ENCODE peak calls at places on chromosome 15, in ten cellular contexts. One of them, this sample, is unnamed. For H3K36me3 and H3K27me3, the result is how much of the 10 kb centered on the place peaks cover.

GRCh38 chr15:72358532-72359180 is 17.2 kb downstream of the HEXA start:
- DNase-seq in PC-3: peak
- DNase-seq in osteoblast: peak
- DNase-seq in CD8-positive, alpha-beta memory T cell: no peak
- DNase-seq in thyroid gland: peak
- DNase-seq in body of pancreas: peak
- DNase-seq in mammary epithelial cell: peak
- DNase-seq in aorta: peak
- DNase-seq in endothelial cell of umbilical vein: peak
- DNase-seq in astrocyte: peak
- DNase-seq in this sample: no peak

GRCh38 chr15:64589435-64590084 is 129.2 kb downstream of the ZNF609 start:
- DNase-seq in body of pancreas: no peak
- DNase-seq in astrocyte: no peak
- DNase-seq in thyroid gland: no peak
- DNase-seq in PC-3: no peak
- DNase-seq in CD8-positive, alpha-beta memory T cell: no peak
- DNase-seq in endothelial cell of umbilical vein: no peak
- DNase-seq in mammary epithelial cell: no peak
- DNase-seq in aorta: no peak
- DNase-seq in osteoblast: no peak
- DNase-seq in this sample: no peak

GRCh38 chr15:37900286-37901221 is 33.9 kb upstream of the TMCO5A start:
- DNase-seq in CD8-positive, alpha-beta memory T cell: no peak
- DNase-seq in thyroid gland: no peak
- DNase-seq in endothelial cell of umbilical vein: peak
- DNase-seq in PC-3: peak
- DNase-seq in body of pancreas: no peak
- DNase-seq in aorta: no peak
- DNase-seq in astrocyte: peak
- DNase-seq in mammary epithelial cell: peak
- DNase-seq in osteoblast: peak
- DNase-seq in this sample: no peak

GRCh38 chr15:64842986-64843561 is 1.4 kb downstream of the PLEKHO2 start:
- DNase-seq in CD8-positive, alpha-beta memory T cell: no peak
- DNase-seq in PC-3: peak
- DNase-seq in thyroid gland: peak
- DNase-seq in astrocyte: no peak
- DNase-seq in mammary epithelial cell: no peak
- DNase-seq in body of pancreas: peak
- DNase-seq in endothelial cell of umbilical vein: peak
- DNase-seq in aorta: peak
- DNase-seq in osteoblast: peak
- DNase-seq in this sample: peak

GRCh38 chr15:74545061-74545460 is 4.0 kb downstream of the ARID3B start:
- DNase-seq in aorta: no peak
- DNase-seq in osteoblast: no peak
- DNase-seq in CD8-positive, alpha-beta memory T cell: no peak
- DNase-seq in thyroid gland: no peak
- DNase-seq in mammary epithelial cell: no peak
- DNase-seq in PC-3: no peak
- DNase-seq in astrocyte: no peak
- DNase-seq in endothelial cell of umbilical vein: no peak
- DNase-seq in body of pancreas: no peak
- DNase-seq in this sample: no peak

GRCh38 chr15:79458491-79458890 is 26.4 kb downstream of the MINAR1 start:
- DNase-seq in PC-3: no peak
- DNase-seq in CD8-positive, alpha-beta memory T cell: no peak
- DNase-seq in body of pancreas: no peak
- DNase-seq in astrocyte: no peak
- DNase-seq in aorta: no peak
- DNase-seq in endothelial cell of umbilical vein: no peak
- DNase-seq in mammary epithelial cell: no peak
- DNase-seq in thyroid gland: no peak
- DNase-seq in osteoblast: no peak
- DNase-seq in this sample: no peak

GRCh38 chr15:80174017-80174746 is 21.4 kb downstream of the FAH start:
- DNase-seq in body of pancreas: no peak
- DNase-seq in mammary epithelial cell: peak
- DNase-seq in thyroid gland: no peak
- DNase-seq in aorta: peak
- DNase-seq in endothelial cell of umbilical vein: peak
- DNase-seq in CD8-positive, alpha-beta memory T cell: no peak
- DNase-seq in astrocyte: peak
- DNase-seq in osteoblast: peak
- DNase-seq in PC-3: peak
- DNase-seq in this sample: no peak

GRCh38 chr15:28080386-28080785 is 18.7 kb downstream of the OCA2 start:
- DNase-seq in aorta: no peak
- DNase-seq in mammary epithelial cell: no peak
- DNase-seq in endothelial cell of umbilical vein: no peak
- DNase-seq in PC-3: no peak
- DNase-seq in osteoblast: no peak
- DNase-seq in body of pancreas: no peak
- DNase-seq in thyroid gland: no peak
- DNase-seq in astrocyte: no peak
- DNase-seq in CD8-positive, alpha-beta memory T cell: no peak
- DNase-seq in this sample: peak

GRCh38 chr15:85778107-85778776 is 16.5 kb downstream of the KLHL25 start:
- DNase-seq in thyroid gland: no peak
- DNase-seq in endothelial cell of umbilical vein: no peak
- DNase-seq in osteoblast: peak
- DNase-seq in astrocyte: no peak
- DNase-seq in PC-3: no peak
- DNase-seq in CD8-positive, alpha-beta memory T cell: no peak
- DNase-seq in mammary epithelial cell: no peak
- DNase-seq in body of pancreas: no peak
- DNase-seq in aorta: no peak
- DNase-seq in this sample: no peak

GRCh38 chr15:68126415-68126814 is 72.3 kb downstream of the PIAS1 start:
- DNase-seq in body of pancreas: no peak
- DNase-seq in aorta: no peak
- DNase-seq in osteoblast: no peak
- DNase-seq in PC-3: no peak
- DNase-seq in thyroid gland: peak
- DNase-seq in endothelial cell of umbilical vein: no peak
- DNase-seq in mammary epithelial cell: peak
- DNase-seq in CD8-positive, alpha-beta memory T cell: no peak
- DNase-seq in astrocyte: no peak
- DNase-seq in this sample: no peak

GRCh38 chr15:63501256-63502089 is 2.9 kb upstream of the USP3 start:
- DNase-seq in osteoblast: peak
- DNase-seq in endothelial cell of umbilical vein: peak
- DNase-seq in aorta: peak
- DNase-seq in thyroid gland: peak
- DNase-seq in CD8-positive, alpha-beta memory T cell: peak
- DNase-seq in PC-3: peak
- DNase-seq in mammary epithelial cell: peak
- DNase-seq in astrocyte: peak
- DNase-seq in body of pancreas: peak
- DNase-seq in this sample: peak

GRCh38 chr15:35047528-35047927 is 37.6 kb downstream of the NANOGP8 start:
- DNase-seq in body of pancreas: no peak
- DNase-seq in mammary epithelial cell: no peak
- DNase-seq in osteoblast: no peak
- DNase-seq in aorta: no peak
- DNase-seq in thyroid gland: no peak
- DNase-seq in CD8-positive, alpha-beta memory T cell: no peak
- DNase-seq in endothelial cell of umbilical vein: no peak
- DNase-seq in PC-3: no peak
- DNase-seq in astrocyte: no peak
- DNase-seq in this sample: no peak

GRCh38 chr15:25733856-25734679 is 129.1 kb downstream of the ATP10A start:
- DNase-seq in aorta: no peak
- DNase-seq in CD8-positive, alpha-beta memory T cell: no peak
- DNase-seq in astrocyte: no peak
- DNase-seq in osteoblast: peak
- DNase-seq in body of pancreas: no peak
- DNase-seq in thyroid gland: no peak
- DNase-seq in endothelial cell of umbilical vein: no peak
- DNase-seq in PC-3: no peak
- DNase-seq in mammary epithelial cell: no peak
- DNase-seq in this sample: peak

GRCh38 chr15:67117356-67117755 is 52.0 kb downstream of the SMAD3 start:
- DNase-seq in osteoblast: no peak
- DNase-seq in aorta: no peak
- DNase-seq in PC-3: no peak
- DNase-seq in body of pancreas: no peak
- DNase-seq in thyroid gland: no peak
- DNase-seq in endothelial cell of umbilical vein: no peak
- DNase-seq in astrocyte: peak
- DNase-seq in CD8-positive, alpha-beta memory T cell: no peak
- DNase-seq in mammary epithelial cell: no peak
- DNase-seq in this sample: no peak

GRCh38 chr15:57460208-57460816 is 84.0 kb downstream of the CGNL1 start:
- DNase-seq in aorta: no peak
- DNase-seq in osteoblast: no peak
- DNase-seq in thyroid gland: no peak
- DNase-seq in body of pancreas: no peak
- DNase-seq in mammary epithelial cell: no peak
- DNase-seq in endothelial cell of umbilical vein: no peak
- DNase-seq in CD8-positive, alpha-beta memory T cell: no peak
- DNase-seq in PC-3: no peak
- DNase-seq in astrocyte: no peak
- DNase-seq in this sample: no peak
- H3K36me3 ChIP-seq in aorta: under half
- H3K36me3 ChIP-seq in osteoblast: under half
- H3K36me3 ChIP-seq in thyroid gland: under half
- H3K36me3 ChIP-seq in body of pancreas: under half
- H3K36me3 ChIP-seq in mammary epithelial cell: under half
- H3K36me3 ChIP-seq in endothelial cell of umbilical vein: under half
- H3K36me3 ChIP-seq in CD8-positive, alpha-beta memory T cell: under half
- H3K36me3 ChIP-seq in PC-3: under half
- H3K36me3 ChIP-seq in astrocyte: under half
- H3K36me3 ChIP-seq in this sample: under half

GRCh38 chr15:91113036-91113435 is 13.0 kb downstream of the SV2B start:
- DNase-seq in PC-3: no peak
- DNase-seq in aorta: no peak
- DNase-seq in body of pancreas: no peak
- DNase-seq in mammary epithelial cell: peak
- DNase-seq in CD8-positive, alpha-beta memory T cell: no peak
- DNase-seq in astrocyte: no peak
- DNase-seq in endothelial cell of umbilical vein: no peak
- DNase-seq in thyroid gland: no peak
- DNase-seq in osteoblast: no peak
- DNase-seq in this sample: peak
- H3K27me3 ChIP-seq in PC-3: half or more
- H3K27me3 ChIP-seq in aorta: under half
- H3K27me3 ChIP-seq in body of pancreas: under half
- H3K27me3 ChIP-seq in mammary epithelial cell: under half
- H3K27me3 ChIP-seq in CD8-positive, alpha-beta memory T cell: under half
- H3K27me3 ChIP-seq in astrocyte: under half
- H3K27me3 ChIP-seq in endothelial cell of umbilical vein: under half
- H3K27me3 ChIP-seq in thyroid gland: under half
- H3K27me3 ChIP-seq in osteoblast: under half
- H3K27me3 ChIP-seq in this sample: under half

GRCh38 chr15:31934821-31935220 is 95.5 kb upstream of the CHRNA7 start:
- DNase-seq in astrocyte: peak
- DNase-seq in thyroid gland: no peak
- DNase-seq in endothelial cell of umbilical vein: no peak
- DNase-seq in osteoblast: no peak
- DNase-seq in aorta: no peak
- DNase-seq in PC-3: peak
- DNase-seq in mammary epithelial cell: no peak
- DNase-seq in CD8-positive, alpha-beta memory T cell: no peak
- DNase-seq in body of pancreas: no peak
- DNase-seq in this sample: no peak
- H3K4me3 ChIP-seq in astrocyte: no peak
- H3K4me3 ChIP-seq in thyroid gland: no peak
- H3K4me3 ChIP-seq in endothelial cell of umbilical vein: no peak
- H3K4me3 ChIP-seq in osteoblast: no peak
- H3K4me3 ChIP-seq in aorta: no peak
- H3K4me3 ChIP-seq in PC-3: no peak
- H3K4me3 ChIP-seq in mammary epithelial cell: no peak
- H3K4me3 ChIP-seq in CD8-positive, alpha-beta memory T cell: no peak
- H3K4me3 ChIP-seq in body of pancreas: no peak
- H3K4me3 ChIP-seq in this sample: no peak

DNA sequence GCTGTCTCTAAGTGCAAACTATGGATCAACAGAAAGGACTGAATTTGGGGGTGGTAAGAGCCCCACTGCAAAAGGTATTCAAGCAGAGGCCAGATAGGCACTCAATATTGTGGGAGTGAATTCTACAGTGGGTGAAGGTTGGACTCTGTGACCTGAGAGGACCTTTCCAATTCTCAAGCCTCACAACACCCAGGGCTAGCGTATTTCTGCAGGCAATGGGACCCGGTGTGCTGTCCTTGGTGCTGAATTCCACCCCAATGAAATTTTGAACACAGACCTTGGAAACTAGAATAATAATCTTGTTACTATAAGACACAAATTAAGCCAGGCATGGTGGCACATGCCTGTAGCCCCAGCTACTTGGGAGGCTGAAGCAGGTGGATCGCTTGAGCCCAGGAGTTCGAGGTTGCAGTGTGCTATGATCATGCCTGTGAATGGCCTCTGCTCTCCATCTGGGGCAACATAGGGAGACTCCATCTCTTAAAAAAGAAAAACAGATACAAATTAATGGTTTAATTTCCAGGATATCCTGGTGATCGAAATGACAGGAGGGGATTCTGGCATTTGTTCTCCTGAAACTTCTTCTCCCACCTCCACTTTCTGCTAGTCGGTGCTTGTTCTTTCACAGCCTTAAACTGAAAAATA is 135.4 kb downstream of the RAB11A start:
- DNase-seq in mammary epithelial cell: peak
- DNase-seq in astrocyte: peak
- DNase-seq in body of pancreas: peak
- DNase-seq in aorta: no peak
- DNase-seq in thyroid gland: peak
- DNase-seq in endothelial cell of umbilical vein: peak
- DNase-seq in osteoblast: no peak
- DNase-seq in PC-3: peak
- DNase-seq in CD8-positive, alpha-beta memory T cell: no peak
- DNase-seq in this sample: peak
- H3K36me3 ChIP-seq in mammary epithelial cell: under half
- H3K36me3 ChIP-seq in astrocyte: under half
- H3K36me3 ChIP-seq in body of pancreas: under half
- H3K36me3 ChIP-seq in aorta: under half
- H3K36me3 ChIP-seq in thyroid gland: under half
- H3K36me3 ChIP-seq in endothelial cell of umbilical vein: under half
- H3K36me3 ChIP-seq in osteoblast: under half
- H3K36me3 ChIP-seq in PC-3: under half
- H3K36me3 ChIP-seq in CD8-positive, alpha-beta memory T cell: under half
- H3K36me3 ChIP-seq in this sample: under half

DNA sequence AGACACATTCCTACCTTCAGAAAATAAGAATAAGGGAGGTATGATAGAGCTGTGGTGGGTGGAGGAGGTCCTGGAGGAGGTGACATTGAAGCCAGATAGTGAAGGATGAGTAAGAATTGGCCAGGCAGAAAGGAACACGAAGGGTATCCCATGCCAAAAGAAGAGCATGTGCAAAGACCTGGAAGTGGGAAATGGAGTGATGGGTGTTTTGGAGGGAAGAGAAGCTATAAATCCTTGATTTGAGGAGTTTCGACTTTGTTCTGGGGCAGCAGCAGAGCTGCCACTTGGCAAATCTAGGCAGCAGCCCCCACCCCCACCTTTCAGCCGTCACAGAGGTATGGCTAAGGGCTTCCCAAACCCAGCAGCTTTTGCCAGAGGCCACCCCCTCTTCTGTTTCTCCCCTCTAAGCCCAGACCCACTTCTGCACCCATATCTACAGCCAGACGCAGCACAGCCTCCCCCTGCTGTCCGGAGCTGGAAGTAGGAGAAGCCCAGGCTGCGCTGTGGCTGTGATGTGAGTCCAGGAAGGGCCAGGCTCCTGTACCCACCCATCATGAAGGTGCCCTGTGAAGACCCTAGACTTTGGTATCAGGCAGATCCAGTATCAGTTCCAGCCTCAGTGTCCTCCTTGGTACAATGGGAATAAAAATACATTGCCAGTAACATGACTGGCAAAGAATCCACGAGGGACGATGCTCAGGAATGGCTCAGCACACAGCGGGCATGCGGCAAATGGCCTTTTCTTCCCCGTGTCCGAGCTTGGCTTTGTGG is 188.7 kb upstream of the LINGO1 start:
- DNase-seq in CD8-positive, alpha-beta memory T cell: no peak
- DNase-seq in mammary epithelial cell: peak
- DNase-seq in PC-3: peak
- DNase-seq in osteoblast: peak
- DNase-seq in thyroid gland: peak
- DNase-seq in endothelial cell of umbilical vein: peak
- DNase-seq in aorta: peak
- DNase-seq in astrocyte: peak
- DNase-seq in body of pancreas: peak
- DNase-seq in this sample: peak
- H3K27me3 ChIP-seq in CD8-positive, alpha-beta memory T cell: under half
- H3K27me3 ChIP-seq in mammary epithelial cell: under half
- H3K27me3 ChIP-seq in PC-3: under half
- H3K27me3 ChIP-seq in osteoblast: under half
- H3K27me3 ChIP-seq in thyroid gland: under half
- H3K27me3 ChIP-seq in endothelial cell of umbilical vein: under half
- H3K27me3 ChIP-seq in aorta: under half
- H3K27me3 ChIP-seq in astrocyte: under half
- H3K27me3 ChIP-seq in body of pancreas: under half
- H3K27me3 ChIP-seq in this sample: under half

This sample was measured in H7.